ENCODE peak calls at places on chromosome 4, in seven cellular contexts. G is CD4-positive, alpha-beta T cell; M is A673; N is right lobe of liver; J is uterus; I is stomach; X is mammary epithelial cell. P is an unnamed sample.

GRCh38 chr4:113899260-113900177 is 79.9 kb downstream of the ARSJ start:
- DNase-seq in G (no peak), M (no peak), N (no peak), J (no peak), I (no peak), X (peak; percentile 45), P (no peak)

GRCh38 chr4:186844059-186844681 is 120.5 kb upstream of the FAT1 start:
- DNase-seq in G (no peak), M (peak; percentile 24), N (no peak), J (peak; percentile 17), I (no peak), X (no peak), P (peak; percentile 39)

GRCh38 chr4:35461931-35462659 is 782.2 kb downstream of the ARAP2 start:
- DNase-seq in G (no peak), M (no peak), N (no peak), J (no peak), I (no peak), X (no peak), P (no peak)

GRCh38 chr4:2389691-2390090 is 28.8 kb downstream of the ZFYVE28 start:
- DNase-seq in G (no peak), M (no peak), N (no peak), J (no peak), I (no peak), X (no peak), P (no peak)

GRCh38 chr4:22487333-22487732 is 28.5 kb downstream of the ADGRA3 start:
- DNase-seq in G (no peak), M (no peak), N (no peak), J (no peak), I (no peak), X (no peak), P (no peak)

GRCh38 chr4:108001540-108001939 is 11.9 kb downstream of the HADH start:
- DNase-seq in G (no peak), M (no peak), N (no peak), J (no peak), I (no peak), X (no peak), P (no peak)

GRCh38 chr4:48268956-48269860 is at the start of gene TEC:
- DNase-seq in G (peak; percentile 7), M (peak; percentile 56), N (peak; percentile 60), J (no peak), I (peak; percentile 56), X (no peak), P (peak; percentile 15)

GRCh38 chr4:33696066-33696465 is 2548.2 kb downstream of the ARAP2 start:
- DNase-seq in G (no peak), M (no peak), N (no peak), J (no peak), I (no peak), X (no peak), P (peak; percentile 59)

GRCh38 chr4:186644737-186645261 is 78.9 kb downstream of the FAT1 start:
- DNase-seq in G (no peak), M (peak; percentile 10), N (peak; percentile 57), J (no peak), I (no peak), X (no peak), P (peak; percentile 30)

GRCh38 chr4:24395937-24396336 is 188.4 kb downstream of the DHX15 start:
- DNase-seq in G (no peak), M (no peak), N (peak; percentile 22), J (no peak), I (no peak), X (no peak), P (no peak)

GRCh38 chr4:188130355-188130754 is 8.9 kb upstream of the TRIML1 start:
- DNase-seq in G (no peak), M (no peak), N (no peak), J (no peak), I (no peak), X (no peak), P (no peak)

GRCh38 chr4:48109413-48110263 is 24.4 kb downstream of the TXK start:
- DNase-seq in G (no peak), M (peak; percentile 77), N (no peak), J (no peak), I (no peak), X (peak; percentile 54), P (peak; percentile 71)

DNA sequence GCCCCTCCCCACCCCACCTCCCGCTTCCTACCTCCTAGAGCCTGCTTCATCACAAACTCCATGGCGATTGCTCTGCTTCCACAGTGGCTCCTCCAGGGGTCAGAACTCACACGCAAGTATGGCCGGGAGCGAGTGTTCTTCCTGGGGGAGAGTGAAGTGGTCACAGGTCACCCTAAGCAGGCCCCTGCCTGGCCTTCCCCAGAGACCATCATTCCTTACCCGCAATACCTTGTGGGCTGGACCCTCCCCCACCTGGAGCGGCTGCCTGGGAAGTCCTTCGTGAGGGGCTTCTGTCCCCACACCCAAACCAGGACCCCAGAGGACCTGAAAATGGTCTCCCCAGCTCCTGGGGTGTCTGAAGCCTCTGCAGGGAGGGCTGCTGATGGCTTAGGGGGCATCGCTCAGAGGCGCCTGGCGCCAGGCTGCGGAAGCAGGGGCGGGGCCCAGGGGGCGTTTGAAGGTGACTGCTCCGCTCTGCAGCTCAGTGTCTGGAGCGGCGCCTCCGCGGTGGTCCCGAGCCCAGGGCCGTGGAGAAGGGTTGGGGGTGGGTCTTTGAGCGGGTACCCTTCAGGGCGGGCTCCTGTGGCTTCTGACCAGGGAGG is 1.4 kb downstream of the CPLX1 start:
- DNase-seq in G (no peak), M (no peak), N (no peak), J (no peak), I (no peak), X (no peak), P (no peak)
- H3K27me3 ChIP-seq in G (peaks cover 68% of the 10 kb centered on the region), M (peaks cover 15% of the 10 kb centered on the region), N (no peaks in the 10 kb centered on the region), J (peaks cover 17% of the 10 kb centered on the region), I (peaks cover 97% of the 10 kb centered on the region), X (peaks cover 34% of the 10 kb centered on the region), P (peaks cover 40% of the 10 kb centered on the region)

GRCh38 chr4:159105063-159105414 is 2.2 kb downstream of the RAPGEF2 start:
- DNase-seq in G (no peak), M (peak; percentile 23), N (no peak), J (no peak), I (no peak), X (peak; percentile 61), P (peak; percentile 74)

GRCh38 chr4:159105761-159106243 is 2.9 kb downstream of the RAPGEF2 start:
- DNase-seq in G (no peak), M (no peak), N (no peak), J (no peak), I (no peak), X (peak; percentile 62), P (peak; percentile 80)

GRCh38 chr4:159106636-159107035 is 3.8 kb downstream of the RAPGEF2 start:
- DNase-seq in G (no peak), M (no peak), N (no peak), J (no peak), I (no peak), X (no peak), P (no peak)

GRCh38 chr4:159107203-159107921 is 4.5 kb downstream of the RAPGEF2 start:
- DNase-seq in G (no peak), M (no peak), N (no peak), J (no peak), I (no peak), X (peak; percentile 29), P (peak; percentile 67)

DNA sequence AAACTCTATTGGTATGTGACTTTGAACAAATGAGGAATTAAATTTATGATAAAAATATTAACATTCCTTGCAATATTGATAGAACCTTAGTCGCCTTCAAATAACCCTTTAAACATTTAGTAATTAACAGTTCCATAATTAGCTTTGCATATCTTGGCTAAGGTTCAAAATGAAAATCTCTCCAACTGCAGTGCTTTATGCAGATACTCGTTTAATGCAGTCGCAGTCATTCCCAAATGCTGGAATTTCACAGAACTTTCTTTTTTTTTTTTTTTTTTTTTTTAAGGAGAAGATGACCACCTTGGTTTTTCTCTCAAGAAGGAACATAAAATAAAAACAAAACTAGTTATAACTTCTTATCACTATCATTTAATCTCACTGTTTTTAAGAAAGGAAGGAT is 5.2 kb downstream of the RAPGEF2 start:
- DNase-seq in G (no peak), M (no peak), N (no peak), J (no peak), I (no peak), X (no peak), P (no peak)
- TF ChIP-seq CTCF in G (no peak), M (no peak), N (no peak), J (no peak), I (no peak), X (no peak), P (no peak)

DNA sequence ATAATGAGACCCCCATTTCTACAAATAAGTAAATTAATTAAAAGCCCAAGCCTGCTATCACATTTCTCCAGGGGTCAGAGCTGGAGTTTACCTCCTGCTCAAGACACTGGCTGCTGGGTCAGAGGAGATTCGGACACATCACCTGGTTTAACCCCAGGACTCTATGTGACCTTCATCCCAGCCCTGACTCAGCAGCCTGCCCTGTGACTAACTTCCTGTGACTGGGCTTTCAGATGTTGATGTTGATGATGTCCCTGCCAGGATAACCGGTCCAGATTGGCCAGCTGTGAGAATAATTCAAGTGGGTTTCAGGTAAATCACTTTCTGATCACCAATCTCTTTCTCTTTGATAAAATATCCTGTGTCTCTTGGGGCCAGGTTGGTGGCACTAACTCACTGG is 102.4 kb upstream of the MAML3 start:
- DNase-seq in G (no peak), M (no peak), N (peak; percentile 62), J (no peak), I (no peak), X (peak; percentile 80), P (peak; percentile 79)
- H3K27me3 ChIP-seq in G (peaks cover 9% of the 10 kb centered on the region), M (no peaks in the 10 kb centered on the region), N (no peaks in the 10 kb centered on the region), J (no peaks in the 10 kb centered on the region), I (no peaks in the 10 kb centered on the region), X (no peaks in the 10 kb centered on the region), P (no peaks in the 10 kb centered on the region)

GRCh38 chr4:102601586-102602227 is 100.5 kb downstream of the NFKB1 start:
- DNase-seq in G (no peak), M (no peak), N (no peak), J (no peak), I (no peak), X (no peak), P (no peak)

GRCh38 chr4:102600689-102601088 is 99.5 kb downstream of the NFKB1 start:
- DNase-seq in G (no peak), M (no peak), N (no peak), J (no peak), I (no peak), X (no peak), P (no peak)

GRCh38 chr4:102606261-102606660 is 105.1 kb downstream of the NFKB1 start:
- DNase-seq in G (no peak), M (no peak), N (no peak), J (no peak), I (no peak), X (no peak), P (no peak)

GRCh38 chr4:102606846-102607440 is 105.8 kb downstream of the NFKB1 start:
- DNase-seq in G (no peak), M (no peak), N (no peak), J (no peak), I (peak; percentile 87), X (no peak), P (peak; percentile 21)

DNA sequence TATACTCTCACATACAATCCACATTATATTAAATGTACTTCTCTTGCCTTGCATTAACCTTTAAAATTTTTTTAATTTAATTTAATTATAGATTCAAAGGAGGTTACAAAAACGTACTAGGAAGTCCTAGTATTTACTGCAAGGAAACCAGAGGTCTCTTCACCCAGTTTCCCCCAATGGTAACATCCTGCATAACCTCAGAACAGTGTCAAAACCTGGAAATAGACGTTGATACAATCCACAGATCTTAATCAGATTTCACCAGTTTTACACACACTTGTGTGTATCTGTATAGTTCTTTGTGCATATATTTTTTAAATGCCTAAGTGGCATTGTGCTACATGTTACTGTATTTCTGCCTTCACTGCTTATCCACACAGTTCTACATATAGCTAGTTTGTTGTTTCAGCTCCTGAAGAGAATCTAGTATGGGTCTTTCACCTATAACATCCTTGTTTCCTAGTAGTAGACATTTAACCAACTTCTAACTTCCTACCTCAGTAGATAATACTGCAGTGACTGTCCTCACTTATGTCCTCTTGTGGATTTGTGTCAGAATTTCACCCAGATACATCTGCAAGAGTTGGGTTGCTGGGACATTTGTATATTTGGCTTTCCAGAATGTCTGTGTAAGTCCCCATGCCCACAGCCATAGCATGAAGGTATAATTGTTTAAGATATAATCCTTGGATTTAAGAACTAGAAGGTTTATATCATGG is 103.2 kb downstream of the NFKB1 start:
- DNase-seq in G (no peak), M (no peak), N (no peak), J (no peak), I (no peak), X (no peak), P (no peak)
- TF ChIP-seq CTCF in G (no peak), M (no peak), N (no peak), J (no peak), I (no peak), X (no peak), P (no peak)

P was measured in bronchial epithelial cell.